ENCODE peak calls at places on chromosomes 6 and 20, in four cellular contexts. A is GM23248, M is hepatocyte, C is MM.1S. P is an unnamed sample.

GRCh38 chr6:167588181-167588919 is 238.4 kb upstream of the AFDN start:
- DNase-seq in A (no peak), M (no peak), C (no peak), P (no peak)

GRCh38 chr6:162203287-162203686 is 524.3 kb downstream of the PRKN start:
- DNase-seq in A (no peak), M (no peak), C (no peak), P (no peak)

GRCh38 chr6:4301871-4302270 is 166.5 kb upstream of the ECI2 start:
- DNase-seq in A (no peak), M (no peak), C (no peak), P (no peak)

GRCh38 chr6:160462551-160463109 is 114.5 kb downstream of the SLC22A3 start:
- DNase-seq in A (peak), M (no peak), C (peak), P (no peak)

GRCh38 chr20:46151936-46152335 is 33.8 kb downstream of the CD40 start:
- DNase-seq in A (no peak), M (no peak), C (peak), P (peak)

GRCh38 chr6:100880901-100881706 is at the start of gene ASCC3:
- DNase-seq in A (peak), M (peak), C (peak), P (peak)

GRCh38 chr6:82612475-82612874 is 248.9 kb downstream of the TPBG start:
- DNase-seq in A (no peak), M (no peak), C (no peak), P (no peak)

GRCh38 chr6:42140051-42140450 is 2.4 kb downstream of the C6orf132 start:
- DNase-seq in A (peak), M (peak), C (no peak), P (no peak)

GRCh38 chr6:125857846-125858245 is 67.1 kb downstream of the NCOA7 start:
- DNase-seq in A (no peak), M (no peak), C (no peak), P (no peak)

GRCh38 chr20:32534661-32535240 is 50.4 kb downstream of the NOL4L start:
- DNase-seq in A (no peak), M (no peak), C (no peak), P (peak)

GRCh38 chr6:140090871-140091270 is 716.4 kb upstream of the CITED2 start:
- DNase-seq in A (no peak), M (no peak), C (no peak), P (no peak)

GRCh38 chr6:169095153-169095552 is 158.5 kb downstream of the THBS2 start:
- DNase-seq in A (no peak), M (no peak), C (no peak), P (no peak)

GRCh38 chr6:76439811-76440210 is 367.3 kb upstream of the IMPG1 start:
- DNase-seq in A (no peak), M (no peak), C (no peak), P (peak)

GRCh38 chr20:34891166-34892062 is 15.0 kb downstream of the ACSS2 start:
- DNase-seq in A (peak), M (no peak), C (no peak), P (no peak)

GRCh38 chr6:9020001-9020400 is 584.7 kb upstream of the SLC35B3 start:
- DNase-seq in A (peak), M (no peak), C (no peak), P (no peak)

GRCh38 chr6:3876131-3876530 is 27.0 kb downstream of the FAM50B start:
- DNase-seq in A (peak), M (peak), C (no peak), P (no peak)

GRCh38 chr6:127550403-127550802 is 26.6 kb upstream of the C6orf58 start:
- DNase-seq in A (peak), M (no peak), C (no peak), P (no peak)

GRCh38 chr20:62219992-62220665 is at the start of gene HRH3:
- DNase-seq in A (peak), M (peak), C (peak), P (peak)

GRCh38 chr20:329325-329695 is 4.0 kb downstream of the SOX12 start:
- DNase-seq in A (no peak), M (no peak), C (no peak), P (no peak)

GRCh38 chr20:49937023-49937929 is 1.1 kb downstream of the RNF114 start:
- DNase-seq in A (peak), M (peak), C (peak), P (peak)

GRCh38 chr20:21539512-21539911 is 25.6 kb upstream of the NKX2-2 start:
- DNase-seq in A (no peak), M (no peak), C (no peak), P (no peak)

GRCh38 chr6:135183532-135184440 is 2.7 kb downstream of the MYB start:
- DNase-seq in A (peak), M (peak), C (peak), P (peak)

GRCh38 chr20:34525709-34526416 is 9.6 kb downstream of the DYNLRB1 start:
- DNase-seq in A (peak), M (peak), C (no peak), P (no peak)

GRCh38 chr6:38113810-38114577 is 294.5 kb downstream of the ZFAND3 start:
- DNase-seq in A (no peak), M (no peak), C (no peak), P (no peak)
- TF ChIP-seq EZH2phosphoT487 in A (no peak), M (no peak), C (no peak), P (no peak)

GRCh38 chr6:105428342-105428957 is 25.6 kb upstream of the PREP start:
- DNase-seq in A (peak), M (no peak), C (no peak), P (no peak)

GRCh38 chr6:105429676-105430075 is 26.8 kb upstream of the PREP start:
- DNase-seq in A (peak), M (no peak), C (no peak), P (no peak)

DNA sequence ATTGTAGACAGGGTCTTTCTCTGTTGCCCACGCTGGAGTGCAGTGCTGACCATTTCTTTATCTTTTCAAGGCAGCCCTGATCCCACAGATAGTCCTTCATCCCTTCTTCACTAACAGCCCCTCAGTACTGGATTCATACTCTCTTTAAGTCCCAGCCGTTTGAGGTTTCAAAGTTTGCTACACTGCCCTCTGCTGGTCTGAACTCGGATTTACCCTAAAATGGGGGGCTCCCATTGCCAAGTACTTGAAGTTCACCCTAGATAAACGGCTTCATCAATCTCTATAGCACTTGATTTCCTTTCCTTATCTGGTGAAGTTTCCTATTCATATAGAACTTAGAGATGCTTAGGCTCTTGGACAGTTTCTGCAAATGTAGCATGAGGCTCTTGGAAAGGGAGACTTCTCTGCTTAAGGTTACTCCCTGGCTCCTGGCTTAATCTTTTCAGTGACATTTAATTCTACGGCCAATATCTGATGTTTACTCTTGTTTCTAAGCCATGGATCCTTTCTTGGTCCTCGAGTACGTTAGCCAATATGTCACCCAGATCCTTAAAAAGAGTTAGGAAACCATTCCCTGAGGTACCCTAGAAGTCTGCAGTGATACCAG is 21.4 kb upstream of the PREP start:
- DNase-seq in A (peak), M (peak), C (peak), P (peak)
- TF ChIP-seq EZH2phosphoT487 in A (no peak), M (no peak), C (no peak), P (no peak)

DNA sequence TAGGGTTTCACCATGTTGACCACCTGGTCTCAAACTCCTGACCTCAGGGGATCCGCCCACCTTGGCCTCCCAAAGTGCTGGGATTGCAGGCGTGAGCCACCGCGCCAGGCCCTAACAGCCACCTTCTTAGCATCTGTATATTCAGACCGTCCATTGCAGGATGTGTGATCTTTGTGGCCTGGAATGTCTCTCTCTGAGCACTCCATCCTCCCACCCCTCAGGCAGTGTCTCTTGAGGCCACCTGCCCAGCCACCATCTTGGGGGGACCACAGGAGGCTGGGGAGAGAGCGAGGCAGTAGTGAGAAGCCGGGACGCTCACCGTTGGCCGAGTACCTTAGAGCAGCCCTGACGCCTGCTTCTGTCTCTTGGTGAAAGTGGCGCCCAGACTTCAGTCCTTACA is 18.8 kb downstream of the DNAJC5 start:
- DNase-seq in A (no peak), M (no peak), C (no peak), P (no peak)
- TF ChIP-seq EZH2phosphoT487 in A (no peak), M (no peak), C (no peak), P (no peak)

DNA sequence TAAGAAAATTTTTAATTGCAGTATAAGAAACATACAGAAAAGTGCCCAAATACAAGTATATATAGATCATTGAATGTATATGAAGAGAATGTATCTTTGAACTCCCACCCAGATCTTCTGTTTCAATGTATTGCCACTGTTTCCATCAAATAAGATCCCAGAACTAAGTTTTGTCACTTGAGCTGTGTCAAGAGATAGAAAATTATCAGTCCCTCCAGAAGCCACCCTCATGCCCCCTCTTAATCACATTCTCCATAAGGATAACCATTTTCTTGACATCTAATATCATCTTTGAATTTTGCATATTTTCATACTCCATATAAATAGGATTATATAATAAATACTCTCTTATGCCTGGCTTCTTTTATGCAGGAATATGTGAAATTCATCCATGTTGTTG is 20.3 kb downstream of the GPX5 start:
- DNase-seq in A (no peak), M (no peak), C (no peak), P (no peak)
- TF ChIP-seq EZH2phosphoT487 in A (no peak), M (no peak), C (no peak), P (no peak)

GRCh38 chr6:151784441-151785214 is 22.9 kb upstream of the ESR1 start:
- DNase-seq in A (peak), M (no peak), C (no peak), P (no peak)
- TF ChIP-seq EZH2phosphoT487 in A (no peak), M (no peak), C (no peak), P (no peak)

DNA sequence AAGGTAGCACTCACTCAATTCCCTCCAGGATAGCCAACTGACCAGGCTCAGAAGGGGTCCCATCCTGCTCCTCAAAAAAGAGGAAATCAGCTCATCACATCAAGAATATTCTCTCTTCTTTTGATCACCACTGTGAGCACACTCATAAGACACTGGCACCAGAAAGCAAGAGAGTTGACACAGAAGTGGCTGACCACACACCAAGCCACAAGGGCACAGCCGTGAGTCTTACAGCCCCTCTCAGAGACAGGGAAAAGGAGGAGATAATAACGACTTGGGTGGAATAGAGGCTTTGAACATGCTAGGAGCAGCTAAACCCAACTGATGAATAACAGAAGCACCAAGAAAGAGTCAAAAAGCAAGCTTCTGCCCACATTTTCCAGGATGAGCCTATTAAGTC is 249.1 kb upstream of the PREP start:
- DNase-seq in A (no peak), M (no peak), C (no peak), P (no peak)
- TF ChIP-seq EZH2phosphoT487 in A (no peak), M (no peak), C (no peak), P (no peak)

GRCh38 chr6:138107078-138107751 is at the start of gene PERP:
- DNase-seq in A (peak), M (peak), C (peak), P (peak)

GRCh38 chr6:138110229-138110628 is 3.0 kb upstream of the PERP start:
- DNase-seq in A (no peak), M (no peak), C (no peak), P (no peak)

GRCh38 chr6:138107752-138108592 is 753 bp upstream of the PERP start:
- DNase-seq in A (no peak), M (peak), C (peak), P (peak)

GRCh38 chr6:138106665-138107077 is 548 bp downstream of the PERP start:
- DNase-seq in A (no peak), M (no peak), C (no peak), P (no peak)

DNA sequence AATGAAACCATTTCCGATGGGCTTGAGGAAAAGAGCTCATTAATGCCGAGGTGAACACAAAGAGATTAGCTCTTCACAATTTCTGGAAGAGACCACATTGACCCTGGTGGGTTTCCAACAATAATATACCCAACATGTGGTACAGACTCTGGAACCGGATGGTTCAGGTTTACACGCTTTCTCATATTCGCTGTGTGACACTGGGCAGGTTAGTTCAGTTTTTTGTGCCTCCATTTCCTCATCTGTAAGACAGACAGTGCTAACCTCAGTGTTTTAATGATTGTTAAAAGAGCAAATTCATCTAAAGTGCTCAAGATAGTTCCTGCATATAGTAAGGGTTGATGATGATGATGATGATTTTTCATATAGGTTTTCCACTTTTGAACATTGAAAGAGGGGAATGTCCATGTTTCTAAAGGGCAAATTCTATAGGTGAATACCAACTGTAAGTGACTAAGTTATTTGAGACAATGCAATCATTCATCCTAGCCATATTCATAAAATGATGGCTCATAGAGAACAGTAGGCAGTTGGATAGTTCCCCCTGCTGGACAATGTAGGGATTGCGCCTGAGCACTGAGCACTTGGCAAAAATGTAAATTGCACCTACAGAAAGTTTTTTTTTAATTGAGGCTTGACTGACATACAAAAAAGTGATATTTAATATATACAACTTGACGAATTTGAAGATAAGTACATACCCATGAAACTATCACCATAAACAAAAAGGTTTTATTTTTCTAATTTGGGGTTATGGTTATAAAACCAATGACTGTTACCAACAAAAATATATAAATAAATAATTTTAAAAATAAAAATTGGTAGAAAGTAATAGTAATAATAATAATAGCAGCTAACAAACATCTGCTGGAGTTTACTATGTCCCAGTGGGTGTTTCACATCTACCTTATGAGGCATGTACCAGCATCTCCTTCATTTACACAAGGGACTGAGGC is 2.1 kb upstream of the PERP start:
- DNase-seq in A (peak), M (peak), C (peak), P (peak)
- TF ChIP-seq EZH2phosphoT487 in A (no peak), M (no peak), C (no peak), P (no peak)